ENCODE peak calls at places on chromosome 21, in eight cellular contexts. K is EL; L is NCI-H1694 treated with DMSO at 0.1 percent for 48 hours; Z is hypothalamus; P is stimulated activated naive CD8-positive, alpha-beta T cell treated with anti-CD3 and anti-CD28 coated beads, Interleukin-15, Interleukin-2, amounts not matched to agents 100 U/mL and 50 U/mL, for 24 hours; E is Daoy; G is kidney; Y is GM12878. I is an unnamed sample.

GRCh38 chr21:28142692-28143091 is 850.0 kb downstream of the LTN1 start:
- DNase-seq in K (peak; percentile 81), L (no peak), Z (no peak), P (no peak), E (peak; percentile 21), G (no peak), Y (no peak), I (no peak)

GRCh38 chr21:34598931-34599400 is 15.9 kb downstream of the RCAN1 start:
- DNase-seq in K (peak; percentile 60), L (no peak), Z (no peak), P (no peak), E (peak; percentile 56), G (no peak), Y (no peak), I (no peak)

GRCh38 chr21:43956667-43957030 is 55.5 kb upstream of the TRAPPC10 start:
- DNase-seq in K (no peak), L (no peak), Z (no peak), P (no peak), E (no peak), G (no peak), Y (no peak), I (no peak)

GRCh38 chr21:14613496-14613895 is 67.4 kb upstream of the SAMSN1 start:
- DNase-seq in K (no peak), L (no peak), Z (no peak), P (no peak), E (no peak), G (no peak), Y (no peak), I (no peak)

GRCh38 chr21:27555996-27556395 is 589.1 kb upstream of the ADAMTS5 start:
- DNase-seq in K (peak; percentile 60), L (no peak), Z (no peak), P (no peak), E (no peak), G (no peak), Y (no peak), I (no peak)

GRCh38 chr21:43936186-43936967 is 71.4 kb downstream of the AGPAT3 start:
- DNase-seq in K (no peak), L (no peak), Z (no peak), P (no peak), E (no peak), G (no peak), Y (no peak), I (no peak)

GRCh38 chr21:18810136-18810535 is 406.6 kb upstream of the TMPRSS15 start:
- DNase-seq in K (no peak), L (no peak), Z (no peak), P (no peak), E (no peak), G (no peak), Y (no peak), I (no peak)

GRCh38 chr21:41715649-41716321 is 51.1 kb downstream of the RIPK4 start:
- DNase-seq in K (no peak), L (no peak), Z (no peak), P (no peak), E (peak; percentile 60), G (no peak), Y (no peak), I (no peak)

GRCh38 chr21:15559612-15560011 is 170.2 kb upstream of the USP25 start:
- DNase-seq in K (no peak), L (no peak), Z (no peak), P (no peak), E (no peak), G (no peak), Y (no peak), I (no peak)

GRCh38 chr21:45286671-45287437 is 841 bp downstream of the POFUT2 start:
- DNase-seq in K (no peak), L (no peak), Z (no peak), P (no peak), E (peak; percentile 13), G (peak; percentile 83), Y (no peak), I (no peak)

GRCh38 chr21:33587792-33588484 is 546 bp downstream of the DONSON start:
- DNase-seq in K (peak; percentile 57), L (peak; percentile 28), Z (no peak), P (no peak), E (peak; percentile 58), G (peak; percentile 83), Y (no peak), I (peak; percentile 36)

GRCh38 chr21:39077816-39078215 is 105.4 kb downstream of the PSMG1 start:
- DNase-seq in K (no peak), L (no peak), Z (no peak), P (no peak), E (no peak), G (no peak), Y (no peak), I (no peak)

GRCh38 chr21:36145259-36145658 is 10.4 kb downstream of the CBR3 start:
- DNase-seq in K (no peak), L (no peak), Z (no peak), P (no peak), E (no peak), G (no peak), Y (no peak), I (no peak)

GRCh38 chr21:42614391-42614790 is 39.0 kb upstream of the PDE9A start:
- DNase-seq in K (no peak), L (no peak), Z (no peak), P (peak; percentile 58), E (no peak), G (peak; percentile 29), Y (no peak), I (no peak)

GRCh38 chr21:29387598-29387997 is 88.9 kb downstream of the BACH1 start:
- DNase-seq in K (no peak), L (no peak), Z (no peak), P (no peak), E (no peak), G (no peak), Y (no peak), I (no peak)

GRCh38 chr21:21463456-21463855 is 465.2 kb downstream of the NCAM2 start:
- DNase-seq in K (peak; percentile 37), L (no peak), Z (no peak), P (no peak), E (no peak), G (no peak), Y (no peak), I (no peak)

GRCh38 chr21:38303300-38303699 is 46.5 kb downstream of the KCNJ15 start:
- DNase-seq in K (peak; percentile 91), L (no peak), Z (no peak), P (no peak), E (peak; percentile 96), G (no peak), Y (no peak), I (no peak)

GRCh38 chr21:32412998-32413504 is 545 bp downstream of the EVA1C start:
- DNase-seq in K (peak; percentile 23), L (no peak), Z (no peak), P (peak; percentile 58), E (no peak), G (peak; percentile 82), Y (no peak), I (no peak)

GRCh38 chr21:15976807-15977206 is 247.0 kb downstream of the USP25 start:
- DNase-seq in K (peak; percentile 13), L (no peak), Z (no peak), P (no peak), E (no peak), G (no peak), Y (no peak), I (no peak)

GRCh38 chr21:17802568-17802967 is 16.6 kb downstream of the C21orf91 start:
- DNase-seq in K (peak; percentile 72), L (no peak), Z (no peak), P (no peak), E (no peak), G (no peak), Y (no peak), I (no peak)

GRCh38 chr21:44996096-44996495 is 56.3 kb downstream of the SLX9 start:
- DNase-seq in K (no peak), L (no peak), Z (no peak), P (no peak), E (no peak), G (no peak), Y (no peak), I (no peak)

GRCh38 chr21:28627691-28628090 is 365.0 kb downstream of the LTN1 start:
- DNase-seq in K (peak; percentile 12), L (no peak), Z (no peak), P (no peak), E (no peak), G (no peak), Y (no peak), I (no peak)

GRCh38 chr21:14985306-14985705 is 79.5 kb downstream of the NRIP1 start:
- DNase-seq in K (no peak), L (no peak), Z (no peak), P (no peak), E (no peak), G (no peak), Y (no peak), I (no peak)

GRCh38 chr21:28235169-28235892 is 757.3 kb downstream of the LTN1 start:
- DNase-seq in K (peak; percentile 19), L (no peak), Z (no peak), P (no peak), E (no peak), G (no peak), Y (no peak), I (no peak)

GRCh38 chr21:43810505-43811261 is 21.3 kb downstream of the RRP1 start:
- DNase-seq in K (peak; percentile 69), L (peak; percentile 76), Z (no peak), P (peak; percentile 98), E (peak; percentile 84), G (peak; percentile 93), Y (peak; percentile 51), I (peak; percentile 86)

GRCh38 chr21:40231979-40232378 is 364.7 kb downstream of the PCP4 start:
- DNase-seq in K (no peak), L (no peak), Z (no peak), P (no peak), E (no peak), G (no peak), Y (no peak), I (no peak)

GRCh38 chr21:25421327-25422028 is 185.8 kb downstream of the MRPL39 start:
- DNase-seq in K (peak; percentile 68), L (peak; percentile 46), Z (no peak), P (peak; percentile 57), E (peak; percentile 47), G (no peak), Y (peak; percentile 93), I (no peak)

GRCh38 chr21:44291936-44292811 is 6.5 kb downstream of the AIRE start:
- DNase-seq in K (no peak), L (no peak), Z (no peak), P (no peak), E (no peak), G (peak; percentile 77), Y (no peak), I (no peak)

GRCh38 chr21:15084668-15085067 is 19.9 kb upstream of the NRIP1 start:
- DNase-seq in K (no peak), L (no peak), Z (no peak), P (no peak), E (no peak), G (no peak), Y (no peak), I (no peak)

GRCh38 chr21:35448876-35449599 is 399.9 kb upstream of the RUNX1 start:
- DNase-seq in K (no peak), L (no peak), Z (no peak), P (no peak), E (no peak), G (no peak), Y (no peak), I (no peak)

GRCh38 chr21:35868005-35868868 is 192.1 kb downstream of the SETD4 start:
- DNase-seq in K (no peak), L (no peak), Z (no peak), P (no peak), E (no peak), G (no peak), Y (no peak), I (no peak)

GRCh38 chr21:45326169-45326833 is 38.6 kb upstream of the POFUT2 start:
- DNase-seq in K (peak; percentile 65), L (no peak), Z (no peak), P (no peak), E (peak; percentile 50), G (peak; percentile 66), Y (no peak), I (peak; percentile 65)

GRCh38 chr21:41472769-41473548 is 35.0 kb downstream of the TMPRSS2 start:
- DNase-seq in K (no peak), L (no peak), Z (no peak), P (no peak), E (no peak), G (no peak), Y (no peak), I (no peak)

GRCh38 chr21:34158866-34159616 is 85.7 kb downstream of the MRPS6 start:
- DNase-seq in K (no peak), L (no peak), Z (no peak), P (no peak), E (no peak), G (no peak), Y (no peak), I (no peak)